ENCODE peak calls at places on chromosomes 7 and 10, in eight cellular contexts. P is brain microvascular endothelial cell, I is fibroblast of lung, V is pancreas, W is aorta, E is upper lobe of right lung, Y is adrenal gland, C is AG04450. J is an unnamed sample.
A peak's percentile ranks its signal among the peaks of the same experiment; 100 is the strongest.

GRCh38 chr7:157335991-157336382 is 817 bp upstream of the DNAJB6 start:
- DNase-seq in P (no peak), I (no peak), V (no peak), W (no peak), E (no peak), Y (no peak), C (no peak), J (no peak)

GRCh38 chr10:43607199-43607573 is 948 bp downstream of the ZNF485 start:
- DNase-seq in P (no peak), I (no peak), V (no peak), W (no peak), E (no peak), Y (no peak), C (no peak), J (no peak)

GRCh38 chr7:137519964-137520363 is 176.4 kb upstream of the PTN start:
- DNase-seq in P (no peak), I (no peak), V (no peak), W (no peak), E (no peak), Y (no peak), C (no peak), J (no peak)

GRCh38 chr7:84412161-84412969 is 217.8 kb upstream of the SEMA3A start:
- DNase-seq in P (peak; percentile 68), I (peak; percentile 99), V (no peak), W (no peak), E (no peak), Y (no peak), C (peak; percentile 93), J (no peak)

GRCh38 chr10:102605712-102606111 is 38.6 kb upstream of the TRIM8 start:
- DNase-seq in P (no peak), I (no peak), V (no peak), W (peak; percentile 50), E (no peak), Y (no peak), C (no peak), J (no peak)

GRCh38 chr10:79255007-79255507 is 92.2 kb upstream of the PPIF start:
- DNase-seq in P (no peak), I (no peak), V (no peak), W (no peak), E (no peak), Y (no peak), C (no peak), J (no peak)

GRCh38 chr7:69837387-69838068 is 239.3 kb downstream of the AUTS2 start:
- DNase-seq in P (no peak), I (no peak), V (no peak), W (no peak), E (no peak), Y (no peak), C (no peak), J (no peak)

GRCh38 chr10:26890956-26891355 is 30.2 kb upstream of the ABI1 start:
- DNase-seq in P (peak; percentile 81), I (peak; percentile 76), V (peak; percentile 37), W (peak; percentile 61), E (no peak), Y (peak; percentile 43), C (peak; percentile 29), J (no peak)

GRCh38 chr7:50531928-50532327 is 33.3 kb downstream of the DDC start:
- DNase-seq in P (no peak), I (peak; percentile 36), V (no peak), W (no peak), E (no peak), Y (no peak), C (no peak), J (no peak)

GRCh38 chr7:11341285-11341944 is 367.7 kb downstream of the PHF14 start:
- DNase-seq in P (peak; percentile 48), I (peak; percentile 54), V (no peak), W (no peak), E (no peak), Y (no peak), C (no peak), J (no peak)

GRCh38 chr10:33336606-33337334 is 2.3 kb upstream of the NRP1 start:
- DNase-seq in P (peak; percentile 51), I (peak; percentile 73), V (peak; percentile 52), W (peak; percentile 85), E (peak; percentile 73), Y (peak; percentile 50), C (no peak), J (peak; percentile 79)

GRCh38 chr10:73647211-73647874 is 6.1 kb upstream of the MYOZ1 start:
- DNase-seq in P (no peak), I (peak; percentile 56), V (peak; percentile 54), W (peak; percentile 88), E (peak; percentile 79), Y (peak; percentile 61), C (no peak), J (peak; percentile 56)

DNA sequence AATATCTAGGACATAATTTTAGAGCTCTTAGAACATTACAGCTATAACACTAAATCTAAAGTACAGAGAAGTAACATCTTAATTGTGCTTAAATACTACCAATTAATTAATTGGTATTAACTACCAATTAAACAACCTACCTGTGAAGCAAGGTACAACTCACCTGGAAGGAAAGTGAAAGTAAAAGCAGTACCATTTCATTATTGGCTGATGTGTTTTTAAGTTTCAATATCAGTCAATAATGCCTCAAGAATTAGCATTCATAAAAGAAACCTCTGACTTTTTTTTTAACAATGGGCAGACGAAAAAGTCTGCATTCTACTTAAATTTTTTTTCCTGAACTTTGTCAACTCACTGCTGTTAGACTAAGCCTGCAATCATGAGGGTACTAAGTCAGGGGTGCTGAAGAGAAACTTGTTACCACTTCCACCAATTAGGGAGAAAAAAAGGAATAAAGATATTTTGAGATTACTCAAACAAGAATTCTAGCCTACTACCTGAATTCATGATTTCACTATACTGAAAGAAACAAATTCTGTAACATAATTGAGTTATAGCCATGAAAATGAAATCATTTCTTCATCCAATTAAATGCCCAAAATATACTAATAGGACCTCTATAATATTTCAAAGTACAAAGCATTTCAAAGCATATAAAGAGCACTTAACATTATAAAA is 19.9 kb downstream of the UPF2 start:
- DNase-seq in P (no peak), I (no peak), V (no peak), W (no peak), E (no peak), Y (no peak), C (no peak), J (no peak)
- H3K27ac ChIP-seq in P (no peak overlapping the region), I (no peak overlapping the region), V (no peak overlapping the region), W (no peak overlapping the region), E (no peak overlapping the region), Y (no peak overlapping the region), C (no peak overlapping the region), J (no peak overlapping the region)

GRCh38 chr10:23088609-23089008 is 6.8 kb upstream of the MSRB2 start:
- DNase-seq in P (no peak), I (no peak), V (no peak), W (no peak), E (no peak), Y (no peak), C (no peak), J (no peak)
- H3K27ac ChIP-seq in P (no peak overlapping the region), I (no peak overlapping the region), V (no peak overlapping the region), W (no peak overlapping the region), E (no peak overlapping the region), Y (no peak overlapping the region), C (no peak overlapping the region), J (no peak overlapping the region)

GRCh38 chr10:52742723-52743122 is 29.9 kb downstream of the MBL2 start:
- DNase-seq in P (no peak), I (no peak), V (no peak), W (no peak), E (no peak), Y (no peak), C (no peak), J (no peak)
- H3K27ac ChIP-seq in P (no peak overlapping the region), I (no peak overlapping the region), V (no peak overlapping the region), W (no peak overlapping the region), E (no peak overlapping the region), Y (no peak overlapping the region), C (no peak overlapping the region), J (no peak overlapping the region)

GRCh38 chr7:127666602-127667001 is 14.6 kb downstream of the SND1 start:
- DNase-seq in P (no peak), I (no peak), V (no peak), W (no peak), E (no peak), Y (no peak), C (no peak), J (no peak)
- H3K27ac ChIP-seq in P (peak overlapping the region; percentile 83), I (peak overlapping the region; percentile 52), V (no peak overlapping the region), W (no peak overlapping the region), E (no peak overlapping the region), Y (no peak overlapping the region), C (peak overlapping the region; percentile 58), J (no peak overlapping the region)

GRCh38 chr7:105350906-105351305 is 37.8 kb downstream of the SRPK2 start:
- DNase-seq in P (no peak), I (no peak), V (no peak), W (no peak), E (no peak), Y (no peak), C (no peak), J (no peak)

GRCh38 chr7:105354383-105354782 is 34.3 kb downstream of the SRPK2 start:
- DNase-seq in P (no peak), I (no peak), V (no peak), W (no peak), E (no peak), Y (no peak), C (no peak), J (no peak)

GRCh38 chr7:105353752-105354328 is 34.9 kb downstream of the SRPK2 start:
- DNase-seq in P (peak; percentile 61), I (peak; percentile 43), V (no peak), W (no peak), E (no peak), Y (peak; percentile 40), C (no peak), J (no peak)

GRCh38 chr7:105352018-105352612 is 36.6 kb downstream of the SRPK2 start:
- DNase-seq in P (peak; percentile 72), I (peak; percentile 95), V (no peak), W (peak; percentile 81), E (peak; percentile 80), Y (peak; percentile 30), C (peak; percentile 55), J (no peak)

GRCh38 chr7:105352922-105353668 is 35.6 kb downstream of the SRPK2 start:
- DNase-seq in P (no peak), I (no peak), V (no peak), W (no peak), E (no peak), Y (no peak), C (no peak), J (no peak)
- H3K27ac ChIP-seq in P (peak overlapping the region; percentile 83), I (peak overlapping the region; percentile 64), V (no peak overlapping the region), W (no peak overlapping the region), E (peak overlapping the region; percentile 12), Y (no peak overlapping the region), C (no peak overlapping the region), J (peak overlapping the region; percentile 80)